ENCODE peak calls at places on chromosome 7, in seven cellular contexts. J is CD4-positive, alpha-beta T cell; L is esophagus squamous epithelium; T is tibial artery; X is cardiac muscle cell; Y is thoracic aorta; W is neural progenitor cell. V is an unnamed sample.
A peak's percentile ranks its signal among the peaks of the same experiment; 100 is the strongest.

GRCh38 chr7:98283127-98283886 is 1.8 kb downstream of the BRI3 start:
- DNase-seq in J (no peak), L (no peak), T (peak; percentile 71), X (no peak), Y (no peak), W (no peak), V (no peak)

GRCh38 chr7:75961194-75961593 is 33.2 kb downstream of the TMEM120A start:
- DNase-seq in J (no peak), L (no peak), T (no peak), X (no peak), Y (no peak), W (peak; percentile 56), V (no peak)

GRCh38 chr7:157551325-157552070 is 214.7 kb downstream of the DNAJB6 start:
- DNase-seq in J (no peak), L (no peak), T (peak; percentile 2), X (no peak), Y (no peak), W (no peak), V (no peak)

GRCh38 chr7:20776942-20777341 is 9.7 kb downstream of the SP8 start:
- DNase-seq in J (no peak), L (no peak), T (no peak), X (no peak), Y (no peak), W (peak; percentile 36), V (no peak)

GRCh38 chr7:83941300-83941699 is 253.3 kb downstream of the SEMA3A start:
- DNase-seq in J (no peak), L (no peak), T (no peak), X (no peak), Y (no peak), W (no peak), V (no peak)

GRCh38 chr7:18126274-18126673 is 98.6 kb upstream of the PRPS1L1 start:
- DNase-seq in J (no peak), L (no peak), T (no peak), X (no peak), Y (no peak), W (no peak), V (peak; percentile 20)

GRCh38 chr7:7639847-7640220 is 718 bp upstream of the UMAD1 start:
- DNase-seq in J (peak; percentile 43), L (no peak), T (no peak), X (no peak), Y (no peak), W (no peak), V (peak; percentile 23)

GRCh38 chr7:157010588-157011332 is at the start of gene MNX1:
- DNase-seq in J (peak; percentile 34), L (no peak), T (no peak), X (peak; percentile 93), Y (no peak), W (peak; percentile 92), V (peak; percentile 81)

GRCh38 chr7:149422914-149423285 is 38.0 kb downstream of the ZNF777 start:
- DNase-seq in J (peak; percentile 20), L (no peak), T (no peak), X (no peak), Y (no peak), W (no peak), V (no peak)

GRCh38 chr7:69962077-69962855 is 364.0 kb downstream of the AUTS2 start:
- DNase-seq in J (no peak), L (no peak), T (no peak), X (peak; percentile 64), Y (no peak), W (no peak), V (no peak)

GRCh38 chr7:96640054-96640453 is 69.6 kb downstream of the SEM1 start:
- DNase-seq in J (no peak), L (no peak), T (no peak), X (no peak), Y (no peak), W (no peak), V (no peak)

GRCh38 chr7:100142461-100142860 is 6.3 kb upstream of the LAMTOR4 start:
- DNase-seq in J (no peak), L (no peak), T (no peak), X (no peak), Y (no peak), W (no peak), V (no peak)

GRCh38 chr7:76272142-76272541 is 30.3 kb upstream of the HSPB1 start:
- DNase-seq in J (no peak), L (no peak), T (no peak), X (no peak), Y (no peak), W (no peak), V (no peak)

GRCh38 chr7:64747802-64748201 is 46.4 kb upstream of the ZNF138 start:
- DNase-seq in J (no peak), L (no peak), T (no peak), X (no peak), Y (no peak), W (no peak), V (no peak)

GRCh38 chr7:31487071-31487470 is 26.8 kb upstream of the ITPRID1 start:
- DNase-seq in J (no peak), L (no peak), T (no peak), X (no peak), Y (no peak), W (no peak), V (no peak)

GRCh38 chr7:194257-194995 is 2.1 kb downstream of the FAM20C start:
- DNase-seq in J (no peak), L (no peak), T (no peak), X (peak; percentile 33), Y (no peak), W (no peak), V (peak; percentile 45)

GRCh38 chr7:156932006-156932405 is 17.5 kb upstream of the NOM1 start:
- DNase-seq in J (no peak), L (no peak), T (no peak), X (no peak), Y (no peak), W (no peak), V (peak; percentile 48)

GRCh38 chr7:141477866-141478265 is 73.3 kb upstream of the AGK start:
- DNase-seq in J (no peak), L (no peak), T (no peak), X (no peak), Y (no peak), W (no peak), V (no peak)

GRCh38 chr7:144908324-144908723 is 72.5 kb upstream of the TPK1 start:
- DNase-seq in J (no peak), L (no peak), T (no peak), X (no peak), Y (no peak), W (no peak), V (no peak)

GRCh38 chr7:45983720-45984032 is 62.6 kb upstream of the IGFBP3 start:
- DNase-seq in J (no peak), L (no peak), T (no peak), X (no peak), Y (no peak), W (no peak), V (no peak)

GRCh38 chr7:126541416-126541815 is 711.3 kb downstream of the GRM8 start:
- DNase-seq in J (no peak), L (no peak), T (no peak), X (no peak), Y (no peak), W (no peak), V (no peak)

GRCh38 chr7:116218747-116219146 is 8.4 kb downstream of the TES start:
- DNase-seq in J (no peak), L (no peak), T (no peak), X (no peak), Y (no peak), W (no peak), V (no peak)
- H3K27ac ChIP-seq in J (no peak overlapping the region), L (peak overlapping the region; percentile 97), T (peak overlapping the region; percentile 96), X (no peak overlapping the region), Y (peak overlapping the region; percentile 97), W (no peak overlapping the region), V (no peak overlapping the region)

DNA sequence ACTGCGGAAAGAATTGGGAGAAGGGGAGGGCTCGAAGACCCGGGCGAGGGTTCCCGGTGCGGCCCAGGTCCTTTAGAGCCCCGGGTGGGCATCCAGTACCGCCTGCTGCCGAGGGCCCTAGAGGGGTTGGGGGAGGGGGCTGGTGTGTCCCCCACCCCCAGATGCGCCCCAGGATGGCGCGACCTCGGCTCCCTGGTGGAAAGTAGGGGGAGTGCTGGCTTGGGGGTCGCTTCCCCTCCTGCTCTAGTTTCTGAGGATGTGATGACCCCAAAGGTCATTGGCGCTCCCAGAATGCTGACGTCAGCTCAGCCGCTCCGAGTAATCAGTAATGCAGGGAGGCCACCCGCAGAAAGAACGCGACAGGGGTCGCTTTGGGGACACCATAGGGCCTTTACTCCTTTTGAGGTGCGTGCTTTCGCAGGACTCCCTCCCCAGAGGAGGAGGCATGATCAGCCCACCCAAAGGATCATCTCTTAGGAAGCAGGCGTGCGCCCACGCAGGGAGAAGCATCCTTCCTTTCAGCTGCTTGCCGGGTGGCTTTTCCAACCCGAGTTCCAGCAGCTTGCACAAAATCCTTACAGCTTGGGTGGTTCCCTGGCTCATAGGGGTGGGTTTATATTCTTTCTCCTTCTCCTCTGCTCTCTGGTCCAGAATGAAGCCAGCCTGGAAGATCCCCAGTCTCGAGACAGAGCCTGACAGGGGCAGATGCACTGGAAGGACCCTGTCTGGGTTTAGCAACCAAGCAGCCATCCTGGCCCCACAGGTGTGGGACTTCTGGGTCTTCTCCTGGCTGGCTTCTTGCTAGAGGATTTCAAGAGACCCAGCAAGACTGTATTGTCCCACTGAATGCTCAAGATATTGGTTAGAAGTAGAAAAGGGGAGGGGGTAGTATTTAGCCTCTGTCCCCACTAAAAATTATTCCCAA is 1.3 kb upstream of the PRKAG2 start:
- DNase-seq in J (no peak), L (no peak), T (no peak), X (no peak), Y (no peak), W (peak; percentile 46), V (no peak)
- TF ChIP-seq CTCF in J (no peak), L (no peak), T (no peak), X (no peak), Y (no peak), W (no peak), V (no peak)

DNA sequence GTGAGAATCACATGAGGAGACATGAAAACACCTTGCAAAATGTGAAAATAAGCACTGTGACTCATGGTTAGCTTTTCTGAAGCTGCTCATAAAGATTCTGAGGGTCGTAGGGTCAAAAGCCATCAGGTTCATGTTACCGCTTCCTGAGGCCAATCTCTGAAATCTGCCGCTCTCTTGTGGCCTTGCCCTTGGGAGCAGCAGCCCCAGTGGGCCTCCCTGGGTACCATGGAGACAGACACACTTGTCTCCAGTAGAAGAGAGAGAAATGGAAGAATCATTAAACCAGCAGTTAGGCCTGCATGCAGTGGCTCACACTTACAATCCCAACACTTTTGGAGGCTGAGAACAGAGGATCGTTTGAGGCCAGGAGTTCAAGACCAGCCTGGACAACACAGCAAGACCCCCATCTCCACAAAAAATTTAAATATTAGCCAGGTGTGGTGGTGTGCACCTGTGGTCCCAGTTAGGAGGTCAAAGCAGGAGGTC is 42.8 kb downstream of the NIPSNAP2 start:
- DNase-seq in J (no peak), L (no peak), T (no peak), X (peak; percentile 4), Y (no peak), W (no peak), V (peak; percentile 26)
- H3K27ac ChIP-seq in J (no peak overlapping the region), L (no peak overlapping the region), T (no peak overlapping the region), X (no peak overlapping the region), Y (no peak overlapping the region), W (no peak overlapping the region), V (peak overlapping the region; percentile 67)

DNA sequence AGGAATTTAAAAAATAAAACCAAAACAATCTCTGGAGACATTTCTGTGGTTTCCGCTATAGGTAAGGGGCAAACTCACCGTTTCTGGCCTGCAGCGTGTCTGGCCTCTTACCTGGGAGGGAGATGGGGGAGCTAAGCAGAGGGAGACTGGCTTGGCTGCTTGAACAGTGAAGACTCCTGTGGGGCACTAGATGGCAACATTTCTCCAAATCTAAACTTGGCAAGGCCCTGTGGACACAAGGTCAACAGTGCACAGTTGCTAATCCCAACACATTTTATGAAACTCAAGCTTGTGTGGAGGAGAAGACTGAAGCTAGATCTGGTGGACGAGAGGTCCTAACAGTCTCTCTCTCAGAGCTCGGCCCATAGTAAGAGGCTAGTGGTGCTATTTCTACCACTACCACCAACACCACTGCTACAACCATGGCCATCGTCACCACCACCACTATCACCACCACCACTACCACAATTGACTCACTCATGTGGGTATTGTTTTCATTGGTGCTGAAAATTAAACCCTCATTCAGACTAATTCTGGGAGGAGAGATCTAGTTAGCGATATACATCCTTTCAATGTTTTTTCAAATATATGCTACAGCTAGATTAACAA is 28.4 kb upstream of the CDHR3 start:
- DNase-seq in J (no peak), L (no peak), T (no peak), X (peak; percentile 72), Y (no peak), W (peak; percentile 53), V (peak; percentile 29)
- TF ChIP-seq CTCF in J (no peak), L (peak; percentile 28), T (no peak), X (peak; percentile 47), Y (no peak), W (peak; percentile 51), V (no peak)

V was measured in RWPE1.